ENCODE peak calls at places on chromosomes 3 and 15, in eight cellular contexts. R is psoas muscle; E is CD8-positive, alpha-beta T cell; A is IMR-90; V is amygdala; G is D341Med; I is fibroblast of mammary gland; J is foreskin fibroblast. C is an unnamed sample.

GRCh38 chr15:78455749-78456148 is 17.7 kb downstream of the IREB2 start:
- DNase-seq in R (peak), E (no peak), A (no peak), V (no peak), G (no peak), I (peak), J (peak), C (no peak)

GRCh38 chr3:187016639-187017345 is 86.5 kb downstream of the ST6GAL1 start:
- DNase-seq in R (no peak), E (no peak), A (peak), V (no peak), G (no peak), I (peak), J (peak), C (no peak)

GRCh38 chr15:88098317-88098716 is 158.2 kb downstream of the NTRK3 start:
- DNase-seq in R (no peak), E (no peak), A (no peak), V (no peak), G (no peak), I (no peak), J (no peak), C (no peak)

GRCh38 chr3:76624128-76624527 is 415.8 kb upstream of the ROBO2 start:
- DNase-seq in R (no peak), E (no peak), A (no peak), V (no peak), G (no peak), I (no peak), J (no peak), C (no peak)

GRCh38 chr3:122974764-122975162 is 52.8 kb downstream of the SEMA5B start:
- DNase-seq in R (no peak), E (no peak), A (peak), V (peak), G (no peak), I (peak), J (peak), C (no peak)

GRCh38 chr15:77031376-77032050 is 36.6 kb downstream of the PSTPIP1 start:
- DNase-seq in R (peak), E (peak), A (peak), V (no peak), G (no peak), I (no peak), J (no peak), C (no peak)

GRCh38 chr15:85763157-85763556 is 31.6 kb downstream of the KLHL25 start:
- DNase-seq in R (peak), E (no peak), A (no peak), V (peak), G (no peak), I (no peak), J (no peak), C (peak)

GRCh38 chr3:182138388-182138787 is 426.7 kb downstream of the SOX2 start:
- DNase-seq in R (no peak), E (no peak), A (no peak), V (no peak), G (no peak), I (no peak), J (no peak), C (no peak)

GRCh38 chr3:11476814-11477213 is 166.9 kb downstream of the VGLL4 start:
- DNase-seq in R (no peak), E (no peak), A (no peak), V (no peak), G (peak), I (no peak), J (peak), C (no peak)

GRCh38 chr3:197380786-197381185 is 82.4 kb upstream of the DLG1 start:
- DNase-seq in R (peak), E (no peak), A (no peak), V (no peak), G (peak), I (no peak), J (no peak), C (no peak)

GRCh38 chr15:34987182-34987488 is 952 bp downstream of the ZNF770 start:
- DNase-seq in R (no peak), E (no peak), A (no peak), V (no peak), G (no peak), I (no peak), J (peak), C (no peak)

GRCh38 chr3:182115328-182116045 is 403.8 kb downstream of the SOX2 start:
- DNase-seq in R (no peak), E (no peak), A (no peak), V (no peak), G (no peak), I (no peak), J (no peak), C (no peak)

GRCh38 chr3:106827515-106828213 is 549.6 kb upstream of the CCDC54 start:
- DNase-seq in R (no peak), E (no peak), A (peak), V (no peak), G (no peak), I (no peak), J (peak), C (no peak)

GRCh38 chr3:4533489-4534443 is 40.6 kb downstream of the ITPR1 start:
- DNase-seq in R (no peak), E (no peak), A (no peak), V (no peak), G (no peak), I (no peak), J (no peak), C (no peak)

GRCh38 chr3:63048365-63048764 is 173.1 kb upstream of the CADPS start:
- DNase-seq in R (no peak), E (no peak), A (no peak), V (no peak), G (no peak), I (peak), J (peak), C (no peak)

GRCh38 chr15:55791576-55792400 is 48.8 kb upstream of the PRTG start:
- DNase-seq in R (no peak), E (no peak), A (peak), V (no peak), G (no peak), I (peak), J (peak), C (no peak)

GRCh38 chr15:22981336-22981840 is 1.2 kb upstream of the CYFIP1 start:
- DNase-seq in R (no peak), E (no peak), A (no peak), V (no peak), G (no peak), I (no peak), J (no peak), C (no peak)

GRCh38 chr3:69880069-69880640 is 119.4 kb upstream of the SAMMSON start:
- DNase-seq in R (no peak), E (no peak), A (no peak), V (no peak), G (no peak), I (no peak), J (no peak), C (no peak)

GRCh38 chr3:15288331-15288726 is 44.1 kb downstream of the SH3BP5 start:
- DNase-seq in R (no peak), E (no peak), A (no peak), V (no peak), G (no peak), I (no peak), J (no peak), C (no peak)

GRCh38 chr15:26179906-26180305 is 316.8 kb upstream of the ATP10A start:
- DNase-seq in R (no peak), E (no peak), A (no peak), V (no peak), G (peak), I (no peak), J (no peak), C (peak)

GRCh38 chr3:45881031-45882022 is 5.0 kb upstream of the CCR9 start:
- DNase-seq in R (no peak), E (peak), A (peak), V (peak), G (no peak), I (peak), J (no peak), C (peak)

GRCh38 chr3:66609660-66610547 is 109.1 kb upstream of the LRIG1 start:
- DNase-seq in R (no peak), E (no peak), A (peak), V (peak), G (no peak), I (no peak), J (peak), C (peak)

GRCh38 chr15:99384992-99385669 is 133.8 kb downstream of the LRRC28 start:
- DNase-seq in R (no peak), E (no peak), A (no peak), V (no peak), G (no peak), I (peak), J (no peak), C (no peak)

GRCh38 chr3:126013742-126014141 is 44.8 kb downstream of the ROPN1B start:
- DNase-seq in R (no peak), E (no peak), A (no peak), V (no peak), G (no peak), I (no peak), J (no peak), C (no peak)

GRCh38 chr15:73794501-73795133 is 41.5 kb upstream of the INSYN1 start:
- DNase-seq in R (no peak), E (no peak), A (peak), V (no peak), G (no peak), I (peak), J (peak), C (no peak)

GRCh38 chr3:184687363-184688049 is 24.4 kb downstream of the MAGEF1 start:
- DNase-seq in R (peak), E (no peak), A (no peak), V (peak), G (no peak), I (no peak), J (no peak), C (peak)

GRCh38 chr3:111509308-111509707 is 32.7 kb upstream of the CD96 start:
- DNase-seq in R (no peak), E (no peak), A (no peak), V (no peak), G (no peak), I (no peak), J (no peak), C (no peak)

GRCh38 chr15:84570164-84570692 is 30.6 kb upstream of the ZSCAN2 start:
- DNase-seq in R (peak), E (peak), A (no peak), V (peak), G (peak), I (peak), J (peak), C (peak)

GRCh38 chr3:53022647-53023046 is 23.2 kb downstream of the SFMBT1 start:
- DNase-seq in R (no peak), E (no peak), A (no peak), V (no peak), G (no peak), I (no peak), J (no peak), C (no peak)

GRCh38 chr3:28840976-28841376 is 439.9 kb upstream of the RBMS3 start:
- DNase-seq in R (no peak), E (no peak), A (no peak), V (no peak), G (no peak), I (no peak), J (no peak), C (no peak)

GRCh38 chr3:99313481-99313880 is 324.9 kb upstream of the COL8A1 start:
- DNase-seq in R (no peak), E (no peak), A (peak), V (no peak), G (no peak), I (peak), J (peak), C (no peak)

GRCh38 chr15:67091073-67091965 is 25.9 kb downstream of the SMAD3 start:
- DNase-seq in R (peak), E (peak), A (peak), V (no peak), G (no peak), I (peak), J (peak), C (no peak)

GRCh38 chr15:32834156-32834555 is 116.4 kb downstream of the GREM1 start:
- DNase-seq in R (no peak), E (no peak), A (no peak), V (no peak), G (no peak), I (no peak), J (no peak), C (no peak)

GRCh38 chr3:9673082-9673481 is 23.8 kb downstream of the MTMR14 start:
- DNase-seq in R (no peak), E (no peak), A (no peak), V (no peak), G (no peak), I (no peak), J (peak), C (no peak)

GRCh38 chr3:14455571-14456317 is 53.3 kb downstream of the SLC6A6 start:
- DNase-seq in R (no peak), E (no peak), A (no peak), V (no peak), G (no peak), I (no peak), J (no peak), C (no peak)

GRCh38 chr15:63473007-63473748 is 31.2 kb upstream of the USP3 start:
- DNase-seq in R (no peak), E (no peak), A (no peak), V (no peak), G (no peak), I (no peak), J (no peak), C (no peak)